ENCODE peak calls at places on chromosomes 16 and 17, in five cellular contexts. F, S, A, T and Q are unnamed samples.

GRCh38 chr17:67801626-67802175 is 23.6 kb upstream of the BPTF start:
- DNase-seq in F (no peak), S (no peak), A (no peak), T (no peak), Q (no peak)

GRCh38 chr17:64662774-64663367 is 764 bp upstream of the SMURF2 start:
- DNase-seq in F (no peak), S (no peak), A (no peak), T (no peak), Q (no peak)

GRCh38 chr16:77584205-77584859 is 138.0 kb upstream of the NUDT7 start:
- DNase-seq in F (peak), S (peak), A (peak), T (peak), Q (peak)

GRCh38 chr17:65305116-65305515 is 167.9 kb downstream of the RGS9 start:
- DNase-seq in F (no peak), S (no peak), A (no peak), T (no peak), Q (no peak)

GRCh38 chr16:30748634-30749445 is 615 bp downstream of the PHKG2 start:
- DNase-seq in F (peak), S (no peak), A (peak), T (peak), Q (peak)

GRCh38 chr17:69336580-69336979 is 9.6 kb upstream of the ABCA5 start:
- DNase-seq in F (no peak), S (no peak), A (no peak), T (no peak), Q (no peak)

GRCh38 chr17:48747445-48748363 is 19.2 kb upstream of the HOXB13 start:
- DNase-seq in F (no peak), S (no peak), A (no peak), T (no peak), Q (no peak)

GRCh38 chr16:1687427-1688316 is 9.6 kb downstream of the JPT2 start:
- DNase-seq in F (no peak), S (no peak), A (no peak), T (no peak), Q (no peak)

GRCh38 chr17:1797323-1797722 is 32.4 kb downstream of the SMYD4 start:
- DNase-seq in F (no peak), S (no peak), A (peak), T (no peak), Q (no peak)

GRCh38 chr17:28811594-28812135 is 30.9 kb downstream of the FAM222B start:
- DNase-seq in F (no peak), S (no peak), A (no peak), T (no peak), Q (no peak)

GRCh38 chr17:46191332-46192210 is 1.7 kb downstream of the KANSL1 start:
- DNase-seq in F (no peak), S (peak), A (peak), T (no peak), Q (no peak)

GRCh38 chr16:28609631-28610594 is at the start of gene SULT1A1:
- DNase-seq in F (no peak), S (peak), A (peak), T (no peak), Q (no peak)

GRCh38 chr17:51354908-51355307 is 94.6 kb downstream of the UTP18 start:
- DNase-seq in F (no peak), S (no peak), A (no peak), T (no peak), Q (no peak)

GRCh38 chr17:44308320-44308818 is at the start of gene RUNDC3A:
- DNase-seq in F (peak), S (peak), A (peak), T (peak), Q (no peak)

DNA sequence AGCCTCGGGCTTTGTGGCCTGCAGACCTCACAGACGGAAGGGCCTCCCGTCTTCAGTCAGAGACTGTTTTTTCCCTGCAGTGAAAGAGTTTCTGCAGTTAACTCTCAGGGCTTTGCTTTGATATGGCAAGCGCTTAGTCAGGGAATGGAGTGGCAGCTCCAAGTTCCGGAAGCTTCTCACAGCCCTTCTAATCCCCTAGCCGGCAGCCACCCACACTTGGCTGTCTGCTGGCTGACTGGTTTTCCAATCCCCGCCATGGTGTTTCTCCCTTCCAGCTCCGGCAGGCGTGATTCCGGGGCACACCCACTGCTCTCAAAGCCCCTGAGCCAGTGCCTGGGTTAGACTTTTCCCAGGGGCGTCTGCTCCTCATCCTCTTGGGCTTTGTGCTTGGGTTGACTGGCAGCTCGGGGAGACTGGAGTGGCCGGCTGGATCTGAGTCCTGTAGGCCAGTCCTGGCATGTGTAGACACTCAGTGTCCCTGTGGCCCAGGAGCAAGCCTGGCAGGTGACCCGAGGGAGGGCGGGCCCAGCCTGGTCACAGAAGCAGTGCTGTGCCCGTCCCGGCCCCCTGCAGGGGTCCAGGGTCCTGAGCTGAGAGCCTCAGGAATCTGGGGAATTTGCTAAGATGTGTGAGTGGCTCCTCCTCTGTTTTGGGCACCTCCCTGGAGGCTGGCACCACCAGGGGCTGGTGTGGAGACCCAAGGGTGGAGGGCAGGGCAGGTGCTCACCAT is 30.0 kb downstream of the BAIAP2 start:
- DNase-seq in F (peak), S (no peak), A (no peak), T (no peak), Q (peak)
- H3K4me3 ChIP-seq in F (no peak), S (no peak), A (no peak), T (no peak), Q (no peak)

GRCh38 chr16:4380131-4381063 is 8.7 kb downstream of the VASN start:
- DNase-seq in F (no peak), S (no peak), A (no peak), T (no peak), Q (no peak)

GRCh38 chr16:4381935-4382794 is 10.5 kb downstream of the VASN start:
- DNase-seq in F (no peak), S (no peak), A (no peak), T (no peak), Q (no peak)

GRCh38 chr16:4379001-4379688 is 7.5 kb downstream of the VASN start:
- DNase-seq in F (no peak), S (no peak), A (no peak), T (no peak), Q (no peak)

GRCh38 chr16:4382795-4383357 is 11.2 kb downstream of the VASN start:
- DNase-seq in F (no peak), S (no peak), A (no peak), T (no peak), Q (no peak)

DNA sequence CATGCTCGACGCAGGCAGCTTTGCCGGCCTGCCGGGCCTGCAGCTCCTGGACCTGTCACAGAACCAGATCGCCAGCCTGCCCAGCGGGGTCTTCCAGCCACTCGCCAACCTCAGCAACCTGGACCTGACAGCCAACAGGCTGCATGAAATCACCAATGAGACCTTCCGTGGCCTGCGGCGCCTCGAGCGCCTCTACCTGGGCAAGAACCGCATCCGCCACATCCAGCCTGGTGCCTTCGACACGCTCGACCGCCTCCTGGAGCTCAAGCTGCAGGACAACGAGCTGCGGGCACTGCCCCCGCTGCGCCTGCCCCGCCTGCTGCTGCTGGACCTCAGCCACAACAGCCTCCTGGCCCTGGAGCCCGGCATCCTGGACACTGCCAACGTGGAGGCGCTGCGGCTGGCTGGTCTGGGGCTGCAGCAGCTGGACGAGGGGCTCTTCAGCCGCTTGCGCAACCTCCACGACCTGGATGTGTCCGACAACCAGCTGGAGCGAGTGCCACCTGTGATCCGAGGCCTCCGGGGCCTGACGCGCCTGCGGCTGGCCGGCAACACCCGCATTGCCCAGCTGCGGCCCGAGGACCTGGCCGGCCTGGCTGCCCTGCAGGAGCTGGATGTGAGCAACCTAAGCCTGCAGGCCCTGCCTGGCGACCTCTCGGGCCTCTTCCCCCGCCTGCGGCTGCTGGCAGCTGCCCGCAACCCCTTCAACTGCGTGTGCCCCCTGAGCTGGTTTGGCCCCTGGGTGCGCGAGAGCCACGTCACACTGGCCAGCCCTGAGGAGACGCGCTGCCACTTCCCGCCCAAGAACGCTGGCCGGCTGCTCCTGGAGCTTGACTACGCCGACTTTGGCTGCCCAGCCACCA is 9.7 kb downstream of the VASN start:
- DNase-seq in F (no peak), S (no peak), A (no peak), T (no peak), Q (no peak)
- H3K4me3 ChIP-seq in F (no peak), S (no peak), A (no peak), T (no peak), Q (no peak)

GRCh38 chr16:72927199-72928088 is 120.5 kb downstream of the ZFHX3 start:
- DNase-seq in F (peak), S (no peak), A (no peak), T (no peak), Q (peak)
- H3K4me3 ChIP-seq in F (no peak), S (no peak), A (no peak), T (no peak), Q (no peak)

DNA sequence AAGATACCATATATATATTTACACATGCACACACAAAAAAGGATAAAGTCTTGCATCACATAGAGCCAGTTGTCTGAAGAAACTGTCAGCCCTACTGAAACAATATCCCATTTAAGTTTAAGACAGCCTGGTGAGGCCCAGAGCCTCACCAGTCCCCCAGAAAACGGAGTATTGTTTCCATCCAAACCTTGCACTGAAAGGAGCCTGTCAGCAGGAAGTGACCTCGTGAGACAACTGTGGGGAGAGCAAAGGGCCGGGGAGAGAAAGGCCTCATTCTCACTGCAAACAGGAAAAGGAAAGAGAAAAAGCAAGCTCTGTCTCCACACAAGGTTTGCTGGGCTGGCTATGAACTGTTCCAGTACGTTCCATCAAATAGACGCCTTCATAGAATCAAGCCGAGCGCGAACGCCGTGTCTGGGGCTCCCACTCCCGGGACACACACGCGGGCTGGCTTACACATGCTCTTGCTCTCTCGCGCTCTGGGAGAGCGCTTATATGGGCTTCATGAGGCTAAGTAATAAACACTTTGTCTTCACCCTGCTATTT is 44.4 kb upstream of the ZFHX3 start:
- DNase-seq in F (no peak), S (no peak), A (no peak), T (no peak), Q (no peak)
- H3K4me3 ChIP-seq in F (no peak), S (no peak), A (no peak), T (no peak), Q (no peak)